ENCODE peak calls at places on chromosomes 6 and 20, in eight cellular contexts. C is HFF-Myc, H is cardiac fibroblast, E is MM.1S, F is A673, M is fibroblast of the aortic adventitia, K is K562, Y is stomach. G is an unnamed sample.

GRCh38 chr6:165117121-165117520 is 192.3 kb downstream of the C6orf118 start:
- DNase-seq in H (no peak), C (no peak), K (no peak), E (no peak), F (no peak), Y (no peak), M (no peak), G (no peak)

GRCh38 chr6:53151676-53152075 is 3.0 kb upstream of the GCM1 start:
- DNase-seq in Y (no peak), C (no peak), E (no peak), H (no peak), K (peak), F (peak), M (no peak), G (no peak)

GRCh38 chr20:24577271-24577909 is 108.0 kb downstream of the SYNDIG1 start:
- DNase-seq in Y (no peak), H (no peak), C (no peak), K (no peak), E (no peak), F (no peak), M (no peak), G (no peak)

GRCh38 chr6:34489229-34489805 is 23.4 kb downstream of the PACSIN1 start:
- DNase-seq in Y (no peak), E (no peak), M (no peak), H (no peak), F (no peak), C (no peak), K (no peak), G (no peak)

GRCh38 chr6:56851104-56851503 is 103.8 kb upstream of the BEND6 start:
- DNase-seq in H (no peak), K (no peak), E (no peak), Y (no peak), F (no peak), M (peak), C (no peak), G (peak)

GRCh38 chr6:6657820-6658217 is 69.3 kb downstream of the LY86 start:
- DNase-seq in K (no peak), E (no peak), C (no peak), H (no peak), F (no peak), Y (no peak), M (no peak), G (no peak)

GRCh38 chr6:111642463-111643158 is 36.9 kb upstream of the TRAF3IP2 start:
- DNase-seq in H (peak), C (peak), M (peak), F (peak), Y (peak), K (peak), E (peak), G (peak)

GRCh38 chr6:135236319-135236718 is 55.2 kb downstream of the MYB start:
- DNase-seq in M (no peak), F (no peak), K (no peak), E (no peak), H (no peak), Y (no peak), C (no peak), G (no peak)

GRCh38 chr20:25103526-25103925 is 21.6 kb upstream of the VSX1 start:
- DNase-seq in H (no peak), C (no peak), K (no peak), M (no peak), F (no peak), Y (no peak), E (no peak), G (no peak)

GRCh38 chr6:89035252-89036106 is 45.1 kb upstream of the PNRC1 start:
- DNase-seq in M (peak), C (peak), F (peak), Y (peak), H (peak), K (peak), E (no peak), G (peak)

GRCh38 chr6:70135783-70136182 is 167.1 kb downstream of the COL9A1 start:
- DNase-seq in H (no peak), F (no peak), C (no peak), E (no peak), Y (no peak), K (no peak), M (no peak), G (no peak)

GRCh38 chr6:108562503-108562993 is 1.8 kb downstream of the FOXO3 start:
- DNase-seq in K (peak), E (peak), Y (peak), H (peak), C (no peak), F (peak), M (peak), G (peak)

GRCh38 chr6:118054082-118054481 is 147.0 kb downstream of the SLC35F1 start:
- DNase-seq in C (no peak), M (no peak), H (no peak), Y (no peak), K (no peak), F (no peak), E (no peak), G (no peak)

GRCh38 chr6:28802417-28803336 is 121.1 kb downstream of the TRIM27 start:
- DNase-seq in C (peak), K (peak), E (peak), Y (no peak), H (peak), M (peak), F (peak), G (peak)

GRCh38 chr6:161496941-161497340 is 223.1 kb upstream of the AGPAT4 start:
- DNase-seq in H (no peak), C (no peak), E (no peak), F (no peak), Y (no peak), M (no peak), K (no peak), G (no peak)

GRCh38 chr6:27126815-27127537 is 120.5 kb upstream of the PRSS16 start:
- DNase-seq in K (peak), E (peak), H (peak), F (peak), Y (peak), C (peak), M (peak), G (peak)

GRCh38 chr20:35564905-35565304 is 23.0 kb downstream of the ERGIC3 start:
- DNase-seq in E (no peak), C (no peak), H (no peak), Y (no peak), F (no peak), M (no peak), K (no peak), G (no peak)

GRCh38 chr20:10670521-10671220 is 3.1 kb downstream of the JAG1 start:
- DNase-seq in H (peak), C (no peak), E (peak), F (no peak), M (peak), Y (no peak), K (no peak), G (no peak)

GRCh38 chr6:134599079-134599478 is 281.2 kb upstream of the SGK1 start:
- DNase-seq in F (no peak), M (no peak), E (no peak), C (no peak), Y (peak), K (no peak), H (no peak), G (no peak)

GRCh38 chr20:13348301-13349239 is 127.5 kb downstream of the ISM1 start:
- DNase-seq in F (no peak), H (peak), C (no peak), K (no peak), E (no peak), M (peak), Y (no peak), G (no peak)

GRCh38 chr6:55405474-55406220 is 78.4 kb downstream of the GFRAL start:
- DNase-seq in Y (no peak), H (no peak), E (no peak), C (no peak), F (no peak), M (no peak), K (no peak), G (no peak)

GRCh38 chr6:6913346-6913745 is 194.4 kb upstream of the RREB1 start:
- DNase-seq in M (no peak), K (no peak), E (no peak), Y (no peak), C (no peak), F (no peak), H (no peak), G (no peak)

GRCh38 chr6:90284236-90284744 is 12.4 kb downstream of the BACH2 start:
- DNase-seq in E (peak), F (peak), Y (no peak), K (peak), H (peak), C (peak), M (peak), G (peak)

GRCh38 chr6:90008189-90008907 is 114.1 kb downstream of the GJA10 start:
- DNase-seq in F (no peak), M (no peak), E (no peak), C (no peak), H (no peak), K (no peak), Y (no peak), G (no peak)

GRCh38 chr6:125511809-125512341 is 210.1 kb upstream of the HDDC2 start:
- DNase-seq in K (no peak), E (no peak), H (peak), Y (no peak), F (peak), C (peak), M (peak), G (peak)

GRCh38 chr6:161228096-161228495 is 45.8 kb downstream of the AGPAT4 start:
- DNase-seq in F (no peak), M (peak), Y (no peak), K (no peak), E (no peak), C (no peak), H (no peak), G (no peak)

GRCh38 chr20:26209171-26209941 is 512.7 kb upstream of the ZNF337 start:
- DNase-seq in K (no peak), M (peak), E (no peak), C (no peak), F (peak), H (peak), Y (no peak), G (no peak)

GRCh38 chr20:50083034-50083433 is 29.9 kb downstream of the UBE2V1 start:
- DNase-seq in H (no peak), F (no peak), K (no peak), Y (no peak), C (no peak), M (no peak), E (no peak), G (no peak)

GRCh38 chr6:33018904-33019303 is 9.5 kb upstream of the HLA-DOA start:
- DNase-seq in F (no peak), C (no peak), K (no peak), Y (peak), H (peak), E (peak), M (peak), G (no peak)
- TF ChIP-seq CTCF in F (no peak), C (no peak), K (no peak), Y (no peak), H (no peak), E (no peak), M (no peak), G (no peak)

DNA sequence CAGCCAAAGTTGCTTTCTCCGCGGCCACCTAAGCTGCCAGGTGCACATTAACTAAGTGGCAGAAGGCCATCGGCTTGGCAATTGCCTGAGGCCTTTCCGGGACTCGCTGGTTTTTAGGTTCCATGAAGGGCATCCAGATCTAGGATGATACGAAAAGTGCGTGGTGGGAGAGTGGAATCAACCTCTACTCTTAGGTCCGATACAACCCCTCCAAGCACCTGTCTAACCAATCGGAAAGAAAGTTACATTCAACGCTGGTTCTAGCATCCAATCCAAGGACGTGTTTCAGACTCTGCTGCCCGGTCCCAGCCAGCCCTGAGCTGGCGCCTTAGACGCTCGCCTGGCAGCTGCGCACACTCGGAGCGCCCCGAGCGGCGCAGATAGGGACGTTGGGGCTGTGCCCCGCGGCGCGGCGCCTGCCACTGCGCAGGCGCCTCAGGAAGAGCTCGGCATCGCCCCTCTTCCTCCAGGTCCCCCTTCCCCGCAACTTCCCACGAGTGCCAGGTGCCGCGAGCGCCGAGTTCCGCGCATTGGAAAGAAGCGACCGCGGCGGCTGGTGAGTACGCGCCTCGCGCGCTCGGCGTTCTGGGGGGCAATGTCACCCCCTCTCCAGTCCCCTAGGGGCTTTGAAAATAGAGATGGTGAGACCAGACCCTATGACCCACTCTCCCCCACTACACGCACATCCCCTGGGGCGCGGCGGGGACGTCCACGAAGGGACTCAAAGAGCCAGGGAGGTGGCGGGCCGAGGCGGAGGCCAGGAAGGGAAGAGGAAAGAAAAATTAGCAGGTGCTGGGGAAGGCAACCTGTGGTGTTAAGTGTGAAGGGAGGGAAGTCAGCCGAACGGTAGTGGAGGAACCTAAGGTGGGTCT is at the start of gene ENPP4:
- DNase-seq in M (peak), C (peak), H (peak), K (peak), F (peak), Y (peak), E (peak), G (no peak)
- TF ChIP-seq CTCF in M (no peak), C (no peak), H (no peak), K (no peak), F (no peak), Y (peak), E (peak), G (no peak)

GRCh38 chr6:16739329-16739801 is 21.9 kb downstream of the ATXN1 start:
- DNase-seq in C (no peak), K (no peak), Y (no peak), H (no peak), F (no peak), E (no peak), M (peak), G (peak)
- TF ChIP-seq CTCF in C (no peak), K (peak), Y (no peak), H (no peak), F (no peak), E (no peak), M (no peak), G (no peak)

GRCh38 chr6:94144807-94145206 is 725.4 kb upstream of the EPHA7 start:
- DNase-seq in E (no peak), F (no peak), K (no peak), Y (no peak), C (no peak), H (no peak), M (no peak), G (no peak)
- TF ChIP-seq CTCF in E (no peak), F (no peak), K (no peak), Y (no peak), C (no peak), H (no peak), M (no peak), G (no peak)